ENCODE peak calls at places on chromosomes 6 and 20, in four cellular contexts. Q is uterus, K is cardiac muscle cell, D is fibroblast of lung. L is an unnamed sample. For H3K9me3 and H3K4me1, the result is how much of the 10 kb centered on the place peaks cover.

GRCh38 chr6:160078883-160079685 is 42.5 kb upstream of the SLC22A1 start:
- DNase-seq in Q (no peak), K (no peak), D (no peak), L (no peak)

GRCh38 chr6:127900935-127901334 is at the start of gene THEMIS:
- DNase-seq in Q (no peak), K (no peak), D (no peak), L (no peak)

GRCh38 chr6:19417713-19418112 is 419.5 kb upstream of the ID4 start:
- DNase-seq in Q (no peak), K (no peak), D (peak), L (no peak)

GRCh38 chr6:30678964-30679726 is 6.3 kb upstream of the DHX16 start:
- DNase-seq in Q (peak), K (peak), D (peak), L (peak)

GRCh38 chr20:4617019-4617418 is 104.7 kb upstream of the PRND start:
- DNase-seq in Q (no peak), K (no peak), D (no peak), L (no peak)

GRCh38 chr20:5835234-5835845 is 85.1 kb downstream of the SHLD1 start:
- DNase-seq in Q (no peak), K (peak), D (peak), L (peak)

GRCh38 chr6:155436981-155437749 is 18.5 kb downstream of the NOX3 start:
- DNase-seq in Q (no peak), K (peak), D (no peak), L (peak)

GRCh38 chr20:57325632-57326356 is 3.8 kb upstream of the SPO11 start:
- DNase-seq in Q (no peak), K (no peak), D (no peak), L (no peak)

GRCh38 chr20:40634891-40635290 is 54.1 kb downstream of the MAFB start:
- DNase-seq in Q (no peak), K (no peak), D (no peak), L (no peak)

GRCh38 chr20:21325296-21325695 is 22.2 kb downstream of the XRN2 start:
- DNase-seq in Q (no peak), K (peak), D (peak), L (no peak)

GRCh38 chr6:3386374-3386857 is 70.4 kb downstream of the SLC22A23 start:
- DNase-seq in Q (no peak), K (no peak), D (no peak), L (no peak)

GRCh38 chr20:23291575-23292240 is 58.9 kb upstream of the NXT1 start:
- DNase-seq in Q (no peak), K (no peak), D (no peak), L (no peak)

GRCh38 chr6:29845405-29846006 is 17.9 kb downstream of the HLA-G start:
- DNase-seq in Q (no peak), K (no peak), D (no peak), L (no peak)

GRCh38 chr20:23244916-23245552 is 105.6 kb upstream of the NXT1 start:
- DNase-seq in Q (no peak), K (no peak), D (no peak), L (no peak)

GRCh38 chr20:63782051-63782471 is 42.5 kb downstream of the SLC2A4RG start:
- DNase-seq in Q (no peak), K (no peak), D (no peak), L (no peak)

GRCh38 chr20:5654557-5654956 is 95.6 kb upstream of the SHLD1 start:
- DNase-seq in Q (no peak), K (peak), D (peak), L (peak)

GRCh38 chr6:27076116-27076515 is 171.4 kb upstream of the PRSS16 start:
- DNase-seq in Q (no peak), K (no peak), D (no peak), L (no peak)

GRCh38 chr6:37382954-37383353 is 29.2 kb downstream of the RNF8 start:
- DNase-seq in Q (no peak), K (no peak), D (no peak), L (no peak)

GRCh38 chr6:28673800-28674671 is 148.4 kb downstream of the GPX5 start:
- DNase-seq in Q (no peak), K (peak), D (peak), L (peak)

GRCh38 chr20:53918010-53918311 is 152.4 kb downstream of the BCAS1 start:
- DNase-seq in Q (no peak), K (no peak), D (no peak), L (no peak)

GRCh38 chr6:39357998-39358686 is 35.6 kb upstream of the KCNK16 start:
- DNase-seq in Q (no peak), K (peak), D (peak), L (peak)

GRCh38 chr6:107374264-107374663 is 85.1 kb downstream of the PDSS2 start:
- DNase-seq in Q (no peak), K (no peak), D (no peak), L (no peak)

GRCh38 chr6:35360349-35361138 is 18.2 kb downstream of the PPARD start:
- DNase-seq in Q (no peak), K (peak), D (peak), L (peak)

GRCh38 chr20:49976542-49976941 is 6.2 kb upstream of the SNAI1 start:
- DNase-seq in Q (no peak), K (no peak), D (peak), L (no peak)

GRCh38 chr6:144262470-144263369 is 22.4 kb upstream of the UTRN start:
- DNase-seq in Q (no peak), K (no peak), D (no peak), L (no peak)

GRCh38 chr6:26327450-26328264 is 37.3 kb upstream of the BTN3A2 start:
- DNase-seq in Q (no peak), K (peak), D (peak), L (peak)

GRCh38 chr6:36962874-36963273 is 8.3 kb downstream of the PI16 start:
- DNase-seq in Q (peak), K (peak), D (no peak), L (peak)

GRCh38 chr6:153215242-153215641 is 84.2 kb upstream of the RGS17 start:
- DNase-seq in Q (no peak), K (peak), D (no peak), L (no peak)

GRCh38 chr6:153210083-153210482 is 79.0 kb upstream of the RGS17 start:
- DNase-seq in Q (no peak), K (peak), D (peak), L (peak)

GRCh38 chr6:153216789-153217188 is 85.7 kb upstream of the RGS17 start:
- DNase-seq in Q (no peak), K (no peak), D (no peak), L (no peak)

GRCh38 chr6:153218184-153218792 is 87.2 kb upstream of the RGS17 start:
- DNase-seq in Q (no peak), K (no peak), D (no peak), L (no peak)

DNA sequence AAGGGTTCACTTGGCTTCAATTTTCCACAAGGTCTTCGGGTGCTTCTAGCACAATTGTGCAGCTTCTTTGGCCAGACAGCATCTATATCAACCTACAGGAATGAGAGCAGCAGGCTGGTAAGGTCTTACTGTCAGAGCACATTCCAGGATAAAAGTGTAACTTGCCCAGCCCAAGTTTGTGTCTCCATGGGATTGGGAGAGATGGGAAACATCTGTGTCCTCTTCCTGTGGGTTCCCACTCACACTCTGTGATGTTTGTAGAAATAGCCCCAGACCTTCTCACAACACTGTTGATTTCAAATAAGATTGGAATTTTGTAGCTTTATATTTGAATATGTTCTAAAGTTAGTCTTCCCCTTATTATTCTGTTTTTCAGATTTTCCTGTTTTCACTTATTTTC is 83.4 kb upstream of the RGS17 start:
- DNase-seq in Q (no peak), K (peak), D (no peak), L (no peak)
- H3K9me3 ChIP-seq in Q (under half), K (under half), D (under half), L (under half)

DNA sequence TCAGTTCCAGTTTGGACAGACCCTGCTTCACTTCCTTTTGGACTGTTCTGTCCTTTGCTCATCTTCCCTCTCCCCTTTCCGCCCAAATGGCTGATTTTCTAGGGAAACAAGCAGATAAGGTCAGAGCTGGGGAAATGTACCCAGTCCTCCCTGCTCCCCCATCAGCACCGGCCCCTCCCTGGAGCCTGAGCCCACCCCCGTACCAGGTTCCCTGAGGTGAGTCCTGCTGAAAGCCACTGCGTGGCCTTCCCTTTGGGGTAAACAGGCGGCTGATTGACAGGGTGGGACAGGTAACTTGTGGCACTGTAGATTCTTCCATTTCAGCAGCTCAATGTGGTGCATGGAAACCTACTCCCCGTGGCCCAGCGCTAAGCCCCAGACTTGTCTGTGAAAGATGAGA is 70.5 kb downstream of the NPEPL1 start:
- DNase-seq in Q (no peak), K (no peak), D (no peak), L (no peak)
- H3K4me1 ChIP-seq in Q (under half), K (under half), D (under half), L (under half)

DNA sequence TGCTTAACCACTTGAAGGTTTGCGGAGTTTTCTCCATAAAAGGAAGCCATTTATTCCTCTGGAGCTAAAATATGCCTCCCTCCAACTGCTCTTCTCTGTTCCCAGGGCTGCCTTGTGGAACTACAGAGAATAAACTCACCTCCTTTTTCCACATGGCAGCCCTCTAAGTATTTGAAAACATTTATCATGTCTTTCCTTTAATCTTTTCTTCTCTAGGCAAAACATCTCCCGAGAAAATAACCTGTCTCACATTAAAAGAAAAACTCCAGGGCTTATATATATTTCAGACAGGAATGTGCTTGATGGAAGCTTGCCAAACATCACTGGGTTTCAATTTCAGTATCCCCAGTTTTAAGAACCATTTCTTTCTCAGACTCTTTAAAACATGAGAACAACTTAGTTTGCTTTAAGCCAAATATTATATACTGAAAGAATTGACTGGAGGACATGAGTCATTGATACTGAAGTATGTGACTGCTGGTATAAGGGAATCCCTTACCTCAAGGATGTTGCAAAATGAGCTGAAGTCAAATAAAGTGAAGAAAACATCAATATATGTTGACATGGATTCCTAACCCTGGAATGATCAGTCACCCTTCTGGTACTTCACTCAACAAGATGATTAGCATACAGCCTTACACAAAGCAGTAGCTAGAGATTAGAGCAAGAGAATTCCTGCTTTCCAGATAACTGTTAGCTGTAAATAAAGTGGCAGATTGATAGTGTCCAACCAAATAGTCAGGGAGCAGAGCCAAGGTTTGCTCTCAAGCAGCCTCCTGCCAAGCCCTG is 74.0 kb downstream of the ZBTB2 start:
- DNase-seq in Q (no peak), K (peak), D (peak), L (peak)
- H3K9me3 ChIP-seq in Q (under half), K (under half), D (under half), L (under half)

GRCh38 chr6:43285415-43285814 is 12.6 kb upstream of the SLC22A7 start:
- DNase-seq in Q (no peak), K (no peak), D (no peak), L (no peak)

GRCh38 chr6:43284986-43285385 is 13.1 kb upstream of the SLC22A7 start:
- DNase-seq in Q (no peak), K (no peak), D (no peak), L (no peak)

GRCh38 chr6:43282636-43283513 is 15.2 kb upstream of the SLC22A7 start:
- DNase-seq in Q (no peak), K (no peak), D (no peak), L (no peak)

GRCh38 chr6:43283514-43283901 is 14.6 kb upstream of the SLC22A7 start:
- DNase-seq in Q (no peak), K (no peak), D (no peak), L (no peak)

DNA sequence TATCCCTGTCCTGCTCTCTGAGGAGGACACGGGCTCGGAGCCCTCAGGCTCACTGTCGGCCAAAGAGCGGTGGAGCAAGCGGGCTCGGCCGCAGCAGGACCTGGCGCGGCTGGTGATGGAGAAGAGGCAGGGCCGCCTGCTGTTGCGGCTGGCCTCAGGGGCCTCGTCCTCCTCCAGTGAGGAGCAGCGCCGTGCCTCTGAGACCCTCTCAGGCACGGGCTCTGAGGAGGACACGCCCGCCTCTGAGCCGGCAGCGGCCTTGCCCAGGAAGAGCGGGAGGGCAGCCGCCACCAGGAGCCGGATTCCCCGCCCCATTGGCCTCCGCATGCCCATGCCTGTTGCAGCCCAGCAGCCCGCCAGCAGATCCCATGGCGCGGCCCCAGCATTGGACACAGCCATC is 14.2 kb upstream of the SLC22A7 start:
- DNase-seq in Q (no peak), K (no peak), D (no peak), L (no peak)
- H3K4me1 ChIP-seq in Q (under half), K (under half), D (under half), L (under half)

GRCh38 chr6:88952065-88952704 is 11.2 kb downstream of the RNGTT start:
- DNase-seq in Q (no peak), K (peak), D (peak), L (no peak)
- H3K9me3 ChIP-seq in Q (under half), K (under half), D (under half), L (under half)

L was measured in adipocyte.